ENCODE peak calls at places on chromosomes 13 and 19, in five cellular contexts. Q is GM12878, K is IMR-90, G is HepG2, R is SK-N-SH. Z is an unnamed sample.

GRCh38 chr13:48078251-48078656 is 16.6 kb downstream of the MED4 start:
- DNase-seq in Q (peak), K (no peak), G (peak), R (no peak), Z (no peak)

GRCh38 chr13:73274147-73274546 is 215.3 kb downstream of the KLF5 start:
- DNase-seq in Q (no peak), K (peak), G (no peak), R (no peak), Z (no peak)

GRCh38 chr13:114311908-114312307 is 2.4 kb upstream of the CHAMP1 start:
- DNase-seq in Q (no peak), K (no peak), G (no peak), R (no peak), Z (no peak)

GRCh38 chr19:51546650-51547396 is 15.4 kb upstream of the SIGLEC6 start:
- DNase-seq in Q (no peak), K (peak), G (no peak), R (no peak), Z (peak)

GRCh38 chr13:43008591-43008990 is 14.8 kb upstream of the DNAJC15 start:
- DNase-seq in Q (no peak), K (no peak), G (no peak), R (no peak), Z (no peak)

GRCh38 chr13:90008707-90009149 is 1338.8 kb upstream of the MIR17HG start:
- DNase-seq in Q (no peak), K (no peak), G (no peak), R (no peak), Z (no peak)

GRCh38 chr19:46065486-46065885 is 24.7 kb upstream of the IGFL4 start:
- DNase-seq in Q (no peak), K (no peak), G (no peak), R (no peak), Z (no peak)

GRCh38 chr19:55111238-55111831 is 6.1 kb downstream of the PPP1R12C start:
- DNase-seq in Q (no peak), K (no peak), G (no peak), R (peak), Z (no peak)

GRCh38 chr13:110304256-110304655 is 2.7 kb downstream of the COL4A1 start:
- DNase-seq in Q (no peak), K (peak), G (no peak), R (no peak), Z (no peak)

GRCh38 chr19:30036154-30037129 is 94.4 kb downstream of the URI1 start:
- DNase-seq in Q (no peak), K (peak), G (no peak), R (no peak), Z (no peak)

GRCh38 chr13:27375686-27376326 is 48.6 kb upstream of the GTF3A start:
- DNase-seq in Q (no peak), K (peak), G (peak), R (peak), Z (peak)

GRCh38 chr19:45455707-45456499 is 11.9 kb upstream of the FOSB start:
- DNase-seq in Q (no peak), K (peak), G (peak), R (peak), Z (peak)

GRCh38 chr19:46015080-46015960 is 7.5 kb downstream of the PGLYRP1 start:
- DNase-seq in Q (no peak), K (no peak), G (no peak), R (peak), Z (peak)

GRCh38 chr13:28313579-28313978 is 175.2 kb downstream of the PAN3 start:
- DNase-seq in Q (no peak), K (peak), G (no peak), R (no peak), Z (no peak)

GRCh38 chr13:77702364-77702763 is 4.9 kb downstream of the SLAIN1 start:
- DNase-seq in Q (no peak), K (no peak), G (no peak), R (no peak), Z (no peak)

GRCh38 chr13:73060251-73061160 is 1.7 kb downstream of the KLF5 start:
- DNase-seq in Q (no peak), K (peak), G (no peak), R (peak), Z (no peak)

GRCh38 chr19:49361438-49362047 is 673 bp downstream of the TEAD2 start:
- DNase-seq in Q (no peak), K (peak), G (peak), R (peak), Z (peak)

DNA sequence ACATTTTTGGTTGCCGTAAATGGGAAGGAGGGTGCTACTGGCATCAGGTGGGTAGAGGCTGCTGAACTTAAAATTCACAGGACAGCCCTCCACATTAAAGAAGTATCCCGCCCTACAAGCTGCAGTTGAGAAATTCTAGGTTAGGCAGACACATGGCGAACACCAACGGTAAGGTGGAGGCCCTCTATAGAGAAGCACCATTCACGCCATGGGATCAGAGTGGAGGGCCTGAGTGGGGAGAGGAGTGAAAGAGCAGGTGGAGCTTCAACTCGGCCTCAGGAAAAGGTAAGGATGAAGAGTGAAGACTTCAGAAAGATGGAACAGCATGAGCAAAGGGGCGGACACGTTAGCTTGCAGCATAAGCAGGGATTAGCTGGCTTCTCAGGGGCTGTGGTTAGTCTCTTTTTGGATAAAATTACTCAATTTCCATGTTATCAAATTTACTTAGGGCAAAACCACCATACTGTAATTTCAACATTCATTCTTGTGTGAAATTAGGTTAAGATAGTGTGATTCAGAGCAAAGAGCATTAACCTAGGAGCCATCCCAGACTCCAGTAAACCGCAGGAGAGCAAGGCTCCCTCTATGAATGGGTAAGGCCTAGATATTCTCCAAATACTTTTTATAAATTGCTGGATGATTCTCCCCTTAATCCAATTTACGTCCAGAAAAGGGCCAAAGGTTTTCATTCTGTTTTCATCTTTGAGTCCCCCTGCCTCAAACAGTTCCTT is 1.2 kb downstream of the EEF1AKMT1 start:
- DNase-seq in Q (no peak), K (peak), G (no peak), R (no peak), Z (no peak)
- TF ChIP-seq MXI1 in Q (no peak), K (no peak), G (no peak), R (no peak), Z (no peak)

GRCh38 chr19:20423381-20424207 is 142.0 kb downstream of the ZNF737 start:
- DNase-seq in Q (no peak), K (peak), G (no peak), R (peak), Z (no peak)
- TF ChIP-seq MXI1 in Q (no peak), K (no peak), G (no peak), R (no peak), Z (no peak)

DNA sequence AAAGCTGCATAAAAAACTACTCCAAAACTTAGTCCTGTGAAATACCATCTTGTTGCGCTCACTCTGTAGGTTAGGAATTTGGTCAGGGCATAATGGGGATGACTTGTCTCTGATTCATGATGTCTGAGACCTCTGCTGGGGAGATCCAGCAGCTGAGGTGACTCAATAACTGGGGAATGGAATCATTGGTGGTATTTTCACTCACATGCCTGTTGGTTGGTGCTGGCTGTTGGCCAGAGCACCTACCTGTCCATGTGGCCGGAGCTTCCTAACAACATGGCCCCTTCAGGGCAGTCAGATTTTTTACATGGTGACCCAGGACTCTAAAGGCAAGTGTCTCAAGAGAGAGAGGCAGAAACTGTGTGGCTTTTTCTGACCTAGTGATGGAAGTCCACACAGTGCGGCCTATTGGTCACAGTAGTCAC is 7.4 kb upstream of the ESD start:
- DNase-seq in Q (no peak), K (peak), G (peak), R (no peak), Z (no peak)
- TF ChIP-seq MXI1 in Q (no peak), K (no peak), G (no peak), R (no peak), Z (no peak)

DNA sequence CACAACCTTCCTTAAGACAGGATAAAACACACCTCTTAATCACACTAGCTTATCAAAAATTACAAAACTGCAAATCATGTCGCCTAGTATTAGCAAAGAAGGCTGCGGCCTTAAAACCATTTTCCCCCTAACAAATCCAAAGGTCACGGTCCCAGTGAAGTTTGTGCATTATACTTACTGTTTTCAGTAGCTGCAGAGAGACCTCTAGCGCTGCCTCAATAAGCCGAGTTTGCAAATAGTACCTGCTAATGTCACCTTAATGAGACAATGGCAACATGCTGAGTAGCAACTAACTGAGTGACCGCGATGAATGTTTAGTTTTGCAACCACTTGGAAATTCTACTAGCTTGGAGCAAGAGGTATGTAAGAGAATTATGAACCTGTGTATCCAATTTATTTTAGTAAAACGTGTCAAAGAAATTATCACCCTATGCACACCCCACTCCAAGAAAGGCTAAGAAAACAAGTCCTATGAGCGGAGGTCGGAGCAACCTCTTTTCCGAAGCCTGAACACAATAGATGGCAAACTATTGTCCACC is 1.2 kb downstream of the KPNA3 start:
- DNase-seq in Q (peak), K (peak), G (peak), R (peak), Z (no peak)
- TF ChIP-seq MXI1 in Q (peak), K (no peak), G (no peak), R (no peak), Z (no peak)

Z was measured in K562.